ENCODE peak calls at places on chromosomes 6 and 20, in six cellular contexts. H is cardiac muscle cell, I is ovary, X is right lobe of liver, R is tibial nerve, F is pancreas. Z is an unnamed sample.

GRCh38 chr6:166877906-166878305 is 78.4 kb downstream of the RNASET2 start:
- DNase-seq in H (no peak), X (no peak), R (no peak), I (no peak), F (no peak), Z (no peak)

GRCh38 chr6:225121-225721 is 67.1 kb upstream of the DUSP22 start:
- DNase-seq in X (no peak), I (no peak), R (no peak), F (no peak), H (no peak), Z (no peak)

GRCh38 chr20:42572320-42573016 is 617.2 kb downstream of the PTPRT start:
- DNase-seq in X (no peak), I (no peak), F (no peak), H (no peak), R (no peak), Z (no peak)

GRCh38 chr6:150142304-150142656 is 564 bp upstream of the PPP1R14C start:
- DNase-seq in F (no peak), R (no peak), X (no peak), H (peak; percentile 20), I (no peak), Z (no peak)

GRCh38 chr6:88490195-88490594 is 324.0 kb upstream of the CNR1 start:
- DNase-seq in I (no peak), H (no peak), R (no peak), X (no peak), F (no peak), Z (no peak)

GRCh38 chr6:37669306-37669705 is 28.4 kb downstream of the MDGA1 start:
- DNase-seq in I (no peak), F (no peak), R (no peak), H (no peak), X (no peak), Z (no peak)

GRCh38 chr6:107064579-107065065 is 36.6 kb downstream of the MTRES1 start:
- DNase-seq in H (no peak), I (peak; percentile 51), F (no peak), X (peak; percentile 70), R (peak; percentile 40), Z (peak; percentile 45)

GRCh38 chr6:170238741-170239565 is 51.9 kb downstream of the DLL1 start:
- DNase-seq in F (no peak), X (peak; percentile 22), R (no peak), I (peak; percentile 73), H (no peak), Z (no peak)

GRCh38 chr20:1177680-1178079 is 7.1 kb downstream of the TMEM74B start:
- DNase-seq in F (no peak), R (no peak), H (peak; percentile 22), I (no peak), X (no peak), Z (no peak)

GRCh38 chr6:120826253-120826652 is 508.0 kb downstream of the TBC1D32 start:
- DNase-seq in X (no peak), F (peak; percentile 52), I (no peak), R (peak; percentile 28), H (peak; percentile 61), Z (no peak)

GRCh38 chr20:38589351-38589750 is 8.4 kb downstream of the ADIG start:
- DNase-seq in I (no peak), H (no peak), R (no peak), X (no peak), F (no peak), Z (no peak)

GRCh38 chr6:99270852-99271251 is 78.6 kb downstream of the FAXC start:
- DNase-seq in R (no peak), H (no peak), X (no peak), F (peak; percentile 24), I (no peak), Z (no peak)

GRCh38 chr6:47525330-47526057 is 47.9 kb downstream of the CD2AP start:
- DNase-seq in R (no peak), X (no peak), I (no peak), H (no peak), F (no peak), Z (no peak)

GRCh38 chr20:34473262-34473883 is 42.8 kb upstream of the DYNLRB1 start:
- DNase-seq in R (peak; percentile 22), I (peak; percentile 54), X (no peak), F (no peak), H (peak; percentile 70), Z (no peak)

GRCh38 chr6:120147218-120147871 is 797.8 kb upstream of the MAN1A1 start:
- DNase-seq in X (no peak), H (no peak), I (no peak), R (no peak), F (no peak), Z (no peak)

GRCh38 chr6:143419526-143419925 is 31.0 kb downstream of the ADAT2 start:
- DNase-seq in R (no peak), H (no peak), F (no peak), I (no peak), X (no peak), Z (no peak)

GRCh38 chr6:9334979-9335378 is 899.6 kb upstream of the SLC35B3 start:
- DNase-seq in I (no peak), R (no peak), F (no peak), X (no peak), H (no peak), Z (no peak)

GRCh38 chr6:112842338-112842700 is 495.2 kb downstream of the RFPL4B start:
- DNase-seq in I (no peak), H (no peak), X (no peak), R (no peak), F (no peak), Z (no peak)

GRCh38 chr6:39256294-39256693 is 27.0 kb upstream of the KCNK5 start:
- DNase-seq in I (no peak), R (no peak), H (no peak), F (no peak), X (no peak), Z (no peak)

GRCh38 chr6:39005774-39006173 is 42.8 kb upstream of the GLP1R start:
- DNase-seq in I (no peak), H (no peak), X (no peak), R (no peak), F (peak; percentile 46), Z (no peak)

GRCh38 chr6:27562027-27562410 is 89.1 kb upstream of the ZNF184 start:
- DNase-seq in I (no peak), R (no peak), H (no peak), X (no peak), F (no peak), Z (no peak)

DNA sequence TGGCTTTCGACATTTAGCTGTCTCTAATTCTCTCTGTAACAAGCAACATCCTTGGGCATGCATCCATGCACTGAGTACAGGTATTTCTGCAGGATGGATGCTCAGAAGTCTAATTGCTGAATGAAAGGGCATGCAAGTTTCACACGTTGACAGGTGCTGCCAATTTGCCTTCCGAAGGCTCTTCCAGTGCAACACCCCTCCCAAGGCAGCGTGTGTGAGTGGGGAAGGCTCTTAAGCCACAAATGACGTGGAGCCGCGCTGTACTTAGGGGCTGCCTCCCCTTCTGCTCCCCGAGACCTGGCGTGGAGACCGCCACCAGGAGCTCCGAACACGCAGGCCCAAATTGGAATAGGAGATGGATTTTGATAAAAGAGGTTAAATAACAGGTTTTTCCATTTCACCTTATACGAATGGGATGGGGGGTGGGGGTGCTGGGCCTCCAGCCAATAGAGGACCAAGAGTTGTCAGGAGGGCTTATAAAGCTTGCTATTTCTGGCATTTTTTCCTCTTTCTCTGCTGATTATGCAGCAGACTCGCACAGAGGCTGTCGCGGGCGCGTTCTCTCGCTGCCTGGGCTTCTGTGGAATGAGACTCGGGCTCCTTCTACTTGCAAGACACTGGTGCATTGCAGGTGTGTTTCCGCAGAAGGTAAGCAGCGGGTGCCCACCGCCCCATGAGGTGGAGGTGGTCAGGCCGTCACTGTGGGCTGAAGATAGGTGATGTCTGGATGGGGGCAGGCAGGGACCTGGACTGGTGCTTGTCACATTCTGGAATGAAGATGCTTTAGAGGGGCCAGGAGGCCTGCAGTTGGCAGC is 30.9 kb downstream of the TOX2 start:
- DNase-seq in I (no peak), H (no peak), F (no peak), R (no peak), X (no peak), Z (no peak)
- H3K4me1 ChIP-seq in I (no peaks in the 10 kb centered on the region), H (no peaks in the 10 kb centered on the region), F (peaks cover 3% of the 10 kb centered on the region), R (peaks cover 11% of the 10 kb centered on the region), X (peaks cover 5% of the 10 kb centered on the region), Z (peaks cover 48% of the 10 kb centered on the region)

GRCh38 chr20:49286689-49287551 is 9.1 kb upstream of the ZNFX1 start:
- DNase-seq in I (no peak), X (no peak), F (no peak), R (no peak), H (no peak), Z (no peak)

GRCh38 chr20:49285813-49286494 is 8.1 kb upstream of the ZNFX1 start:
- DNase-seq in I (no peak), R (no peak), F (no peak), X (no peak), H (no peak), Z (no peak)

GRCh38 chr20:49288784-49289696 is 11.2 kb upstream of the ZNFX1 start:
- DNase-seq in I (no peak), H (no peak), R (no peak), F (no peak), X (no peak), Z (no peak)

GRCh38 chr20:49287555-49288249 is 9.8 kb upstream of the ZNFX1 start:
- DNase-seq in F (no peak), I (no peak), R (no peak), H (no peak), X (no peak), Z (peak; percentile 73)

DNA sequence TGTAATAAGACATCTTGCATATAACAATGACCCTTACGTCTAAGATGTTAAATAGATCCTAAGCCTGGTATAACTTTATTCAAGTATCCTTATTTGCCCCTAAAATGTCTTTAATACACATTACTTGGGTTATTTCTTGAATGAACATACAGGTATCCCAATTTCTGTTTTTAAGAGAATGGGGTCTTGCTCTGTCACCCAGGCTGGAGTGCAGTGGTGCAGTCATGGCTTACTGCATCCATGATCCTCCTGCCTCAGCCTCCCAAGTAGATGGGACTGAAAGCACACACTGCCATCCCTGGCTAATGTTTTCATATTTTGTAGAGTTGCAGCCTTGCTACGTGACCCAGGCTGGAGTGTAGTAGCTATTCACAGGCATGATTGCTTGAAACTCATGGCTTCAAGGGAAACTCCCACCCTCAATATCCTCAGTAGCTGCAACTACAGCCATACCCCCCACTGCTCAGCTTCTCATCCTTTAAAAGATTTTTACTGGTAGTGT is 10.4 kb upstream of the ZNFX1 start:
- DNase-seq in F (no peak), H (no peak), I (no peak), X (no peak), R (no peak), Z (no peak)
- H3K4me1 ChIP-seq in F (peaks cover 5% of the 10 kb centered on the region), H (no peaks in the 10 kb centered on the region), I (no peaks in the 10 kb centered on the region), X (no peaks in the 10 kb centered on the region), R (peaks cover 5% of the 10 kb centered on the region), Z (peaks cover 32% of the 10 kb centered on the region)

DNA sequence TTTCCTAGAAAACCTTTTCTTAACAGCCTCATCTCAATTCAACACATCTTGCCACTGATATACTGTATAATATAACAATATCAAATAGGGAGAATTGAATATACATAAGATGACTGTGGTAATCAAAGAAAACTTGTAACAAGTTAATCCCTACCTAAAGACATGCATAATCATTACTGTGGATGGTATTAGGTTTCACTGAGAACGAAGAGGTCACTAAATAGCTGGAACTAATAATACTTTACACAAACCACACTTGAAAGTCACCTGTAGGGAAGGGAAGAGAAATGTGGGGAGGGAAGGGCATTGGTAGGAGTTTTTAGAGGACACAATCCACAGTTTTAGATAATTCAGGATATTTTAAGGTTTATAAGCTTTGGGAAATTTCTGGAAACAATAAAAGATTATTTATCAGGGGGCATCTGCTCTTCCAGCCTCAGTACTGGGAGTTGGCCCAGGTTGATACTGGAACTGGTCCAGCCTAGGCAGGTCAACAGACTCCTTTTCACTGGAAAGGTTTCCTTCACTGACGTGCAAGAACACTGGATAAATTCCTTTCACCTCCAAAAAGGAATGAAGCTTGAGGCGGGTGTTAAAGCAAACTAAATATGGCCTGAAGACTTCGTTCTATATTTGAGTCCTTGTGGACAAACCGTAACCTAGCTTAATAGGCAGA is 44.0 kb downstream of the MAP7 start:
- DNase-seq in F (peak; percentile 34), I (no peak), X (peak; percentile 77), H (no peak), R (no peak), Z (no peak)
- H3K4me1 ChIP-seq in F (peaks cover under 1% of the 10 kb centered on the region), I (no peaks in the 10 kb centered on the region), X (peaks cover 38% of the 10 kb centered on the region), H (no peaks in the 10 kb centered on the region), R (no peaks in the 10 kb centered on the region), Z (no peaks in the 10 kb centered on the region)

GRCh38 chr20:45037050-45037449 is 63.9 kb downstream of the KCNS1 start:
- DNase-seq in X (no peak), F (no peak), R (peak; percentile 71), I (no peak), H (no peak), Z (no peak)
- H3K4me1 ChIP-seq in X (no peaks in the 10 kb centered on the region), F (peaks cover 18% of the 10 kb centered on the region), R (peaks cover 38% of the 10 kb centered on the region), I (peaks cover 3% of the 10 kb centered on the region), H (no peaks in the 10 kb centered on the region), Z (peaks cover 75% of the 10 kb centered on the region)

Z was measured in SJSA1.